ENCODE peak calls at places on chromosomes 5 and 9, in ten cellular contexts. X is cardiac muscle cell, Y is cardiac fibroblast, T is heart right ventricle, B is left ventricle myocardium inferior, W is choroid plexus epithelial cell, H is type B pancreatic cell, N is dorsolateral prefrontal cortex, E is progenitor cell of endocrine pancreas, R is nephron progenitor cell. U is an unnamed sample.

GRCh38 chr5:91118802-91119201 is 264.3 kb downstream of the ARRDC3 start:
- DNase-seq in E (no peak), W (no peak), H (no peak), B (no peak), T (no peak), Y (no peak), R (no peak), X (peak), N (no peak), U (no peak)

GRCh38 chr9:36560813-36561212 is 11.9 kb upstream of the MELK start:
- DNase-seq in T (no peak), R (no peak), N (no peak), X (peak), Y (peak), B (no peak), W (peak), H (no peak), E (no peak), U (no peak)

GRCh38 chr5:7094626-7095025 is 301.3 kb upstream of the ADCY2 start:
- DNase-seq in W (no peak), N (no peak), E (peak), H (no peak), B (no peak), X (no peak), R (peak), Y (no peak), T (no peak), U (peak)

GRCh38 chr9:132365986-132366385 is 11.2 kb upstream of the SETX start:
- DNase-seq in T (no peak), B (no peak), E (no peak), X (no peak), R (no peak), W (no peak), H (no peak), N (no peak), Y (no peak), U (no peak)

GRCh38 chr9:116365056-116365471 is 211.5 kb downstream of the PAPPA start:
- DNase-seq in R (no peak), B (peak), E (no peak), X (peak), W (peak), H (no peak), T (peak), Y (peak), N (peak), U (no peak)

GRCh38 chr9:12730198-12730597 is 37.0 kb downstream of the TYRP1 start:
- DNase-seq in T (no peak), W (no peak), H (no peak), R (no peak), B (no peak), N (no peak), E (no peak), Y (no peak), X (no peak), U (no peak)

GRCh38 chr5:39541920-39542319 is 117.1 kb upstream of the DAB2 start:
- DNase-seq in N (no peak), H (no peak), W (no peak), T (no peak), R (no peak), X (no peak), E (no peak), Y (no peak), B (no peak), U (no peak)

GRCh38 chr9:91071185-91071990 is 269.8 kb downstream of the SYK start:
- DNase-seq in T (no peak), N (no peak), Y (peak), W (peak), H (no peak), X (peak), E (no peak), R (no peak), B (no peak), U (no peak)

GRCh38 chr5:4662845-4663244 is 477.3 kb upstream of the ADAMTS16 start:
- DNase-seq in T (no peak), X (no peak), W (no peak), N (no peak), B (no peak), E (no peak), R (no peak), H (no peak), Y (no peak), U (no peak)

GRCh38 chr5:135218486-135218755 is 180.6 kb downstream of the MACROH2A1 start:
- DNase-seq in T (no peak), R (no peak), N (no peak), B (no peak), Y (no peak), E (no peak), X (no peak), W (no peak), H (peak), U (no peak)

GRCh38 chr5:135079282-135079681 is 45.3 kb upstream of the PITX1 start:
- DNase-seq in H (no peak), E (no peak), R (no peak), B (no peak), T (no peak), Y (no peak), W (no peak), X (no peak), N (no peak), U (no peak)

GRCh38 chr5:119274767-119275130 is 81.1 kb upstream of the TNFAIP8 start:
- DNase-seq in N (no peak), R (no peak), Y (peak), W (peak), B (no peak), T (no peak), E (no peak), X (peak), H (no peak), U (no peak)

GRCh38 chr9:137136261-137136925 is 2.6 kb upstream of the GRIN1 start:
- DNase-seq in E (no peak), B (no peak), R (no peak), N (no peak), H (no peak), Y (no peak), W (no peak), T (no peak), X (no peak), U (no peak)

GRCh38 chr5:142386151-142387021 is 61.6 kb upstream of the SPRY4 start:
- DNase-seq in T (no peak), B (no peak), Y (no peak), W (no peak), H (no peak), N (no peak), R (no peak), E (no peak), X (no peak), U (no peak)

GRCh38 chr9:16885896-16886295 is 15.4 kb upstream of the BNC2 start:
- DNase-seq in H (no peak), R (no peak), W (no peak), B (no peak), X (no peak), T (no peak), Y (no peak), N (no peak), E (no peak), U (no peak)

GRCh38 chr9:79489241-79490000 is 82.3 kb upstream of the TLE4 start:
- DNase-seq in B (no peak), T (no peak), E (no peak), X (peak), N (peak), W (peak), H (no peak), R (no peak), Y (peak), U (no peak)

GRCh38 chr9:135702002-135702721 is at the start of gene KCNT1:
- DNase-seq in B (peak), Y (peak), W (peak), R (peak), N (peak), T (peak), X (peak), E (peak), H (peak), U (peak)

GRCh38 chr5:159773062-159773924 is 143.0 kb upstream of the ADRA1B start:
- DNase-seq in W (peak), X (peak), R (peak), N (peak), Y (peak), E (peak), T (peak), H (no peak), B (peak), U (peak)

GRCh38 chr5:117039035-117039434 is 464.4 kb upstream of the SEMA6A start:
- DNase-seq in B (no peak), H (no peak), E (no peak), W (no peak), T (no peak), R (no peak), Y (no peak), X (no peak), N (no peak), U (no peak)

GRCh38 chr9:91223000-91223399 is 138.7 kb downstream of the AUH start:
- DNase-seq in T (no peak), E (no peak), W (no peak), X (no peak), B (no peak), Y (no peak), H (no peak), R (no peak), N (no peak), U (no peak)

GRCh38 chr9:16333697-16334096 is 536.8 kb downstream of the BNC2 start:
- DNase-seq in E (no peak), R (no peak), T (no peak), W (no peak), B (no peak), N (peak), X (no peak), H (no peak), Y (peak), U (no peak)

GRCh38 chr5:134041570-134042411 is 37.0 kb upstream of the VDAC1 start:
- DNase-seq in Y (no peak), E (no peak), N (no peak), H (no peak), R (no peak), W (peak), B (no peak), T (no peak), X (no peak), U (no peak)

GRCh38 chr9:127424669-127424986 is 446 bp downstream of the ZNF79 start:
- DNase-seq in X (no peak), R (no peak), B (no peak), H (no peak), Y (no peak), W (peak), N (peak), T (no peak), E (no peak), U (no peak)

GRCh38 chr5:169374761-169375160 is 73.8 kb upstream of the SLIT3 start:
- DNase-seq in H (no peak), Y (no peak), E (no peak), N (no peak), R (no peak), B (no peak), T (no peak), W (peak), X (no peak), U (no peak)

GRCh38 chr9:87343816-87344438 is 153.7 kb upstream of the DAPK1 start:
- DNase-seq in X (no peak), R (no peak), E (no peak), N (no peak), W (peak), T (no peak), H (no peak), B (no peak), Y (peak), U (no peak)

GRCh38 chr9:126154869-126155268 is 171.8 kb upstream of the MVB12B start:
- DNase-seq in R (no peak), Y (no peak), N (no peak), X (no peak), B (no peak), H (no peak), T (no peak), W (no peak), E (no peak), U (no peak)

GRCh38 chr9:73104342-73104741 is 47.3 kb upstream of the ANXA1 start:
- DNase-seq in X (no peak), B (no peak), R (no peak), W (no peak), T (no peak), H (no peak), N (no peak), Y (no peak), E (no peak), U (no peak)

GRCh38 chr5:53453898-53454837 is 26.3 kb upstream of the FST start:
- DNase-seq in X (no peak), W (no peak), T (no peak), N (no peak), H (no peak), R (no peak), B (no peak), Y (no peak), E (no peak), U (no peak)

GRCh38 chr5:77761606-77762005 is 14.5 kb downstream of the TBCA start:
- DNase-seq in Y (no peak), H (no peak), R (no peak), E (no peak), N (no peak), T (no peak), B (no peak), W (no peak), X (no peak), U (no peak)
- TF ChIP-seq CTCF in Y (no peak), H (no peak), R (no peak), E (no peak), N (no peak), T (no peak), B (no peak), W (no peak), X (no peak), U (no peak)

DNA sequence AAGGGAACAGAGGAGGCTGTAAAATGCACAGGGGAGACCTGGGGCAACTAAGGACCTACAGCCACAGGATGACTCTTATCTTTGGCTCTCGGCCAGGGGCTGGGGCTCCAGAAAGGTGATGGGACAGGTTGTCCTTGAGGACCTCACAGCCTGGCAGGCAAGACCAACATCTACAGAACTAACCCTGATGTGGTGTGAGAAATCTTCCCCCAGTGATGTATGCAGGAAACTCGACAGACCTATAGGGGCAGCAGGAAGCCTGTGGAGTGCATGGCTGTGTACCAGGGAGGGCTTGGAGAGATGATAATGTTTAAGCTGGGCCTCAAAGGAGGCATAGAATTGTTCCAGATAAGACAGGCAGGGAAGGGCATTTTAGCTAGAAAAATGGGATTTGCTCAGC is 68.4 kb upstream of the SLC25A51 start:
- DNase-seq in X (peak), E (no peak), B (no peak), N (no peak), T (no peak), Y (peak), H (no peak), R (no peak), W (peak), U (no peak)
- TF ChIP-seq CTCF in X (peak), E (peak), B (no peak), N (no peak), T (no peak), Y (peak), H (peak), R (peak), W (peak), U (peak)

GRCh38 chr5:132898094-132898493 is 24.6 kb downstream of the LEAP2 start:
- DNase-seq in N (no peak), E (no peak), H (no peak), R (no peak), X (no peak), Y (no peak), T (no peak), W (no peak), B (no peak), U (no peak)

GRCh38 chr5:132905938-132906337 is 32.5 kb downstream of the LEAP2 start:
- DNase-seq in W (peak), T (no peak), H (no peak), X (peak), R (no peak), N (no peak), B (no peak), Y (peak), E (no peak), U (no peak)

GRCh38 chr5:132896685-132897084 is 23.2 kb downstream of the LEAP2 start:
- DNase-seq in N (no peak), H (no peak), E (no peak), Y (no peak), B (no peak), W (no peak), X (no peak), R (no peak), T (no peak), U (no peak)

GRCh38 chr5:132901036-132901435 is 27.6 kb downstream of the LEAP2 start:
- DNase-seq in H (no peak), T (no peak), Y (no peak), E (no peak), W (no peak), X (no peak), B (no peak), R (no peak), N (no peak), U (no peak)

DNA sequence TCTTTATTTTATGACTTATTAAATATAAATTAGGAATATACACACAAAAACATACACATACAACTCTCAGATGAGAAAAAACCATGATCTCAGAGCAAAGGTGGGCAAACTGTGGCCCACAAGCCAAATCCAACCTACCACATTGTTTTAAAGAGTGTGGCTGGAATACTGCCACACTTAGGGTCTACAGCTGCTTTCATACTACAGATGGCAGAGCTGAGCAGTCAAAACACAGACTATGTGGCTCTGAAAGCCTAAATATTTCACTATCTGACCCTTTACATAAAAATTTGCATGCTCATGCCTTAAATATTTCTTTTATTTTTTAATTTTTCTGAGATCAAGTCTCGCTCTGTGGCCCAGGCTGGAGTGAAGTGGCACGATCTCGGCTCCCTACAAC is 28.3 kb downstream of the LEAP2 start:
- DNase-seq in E (no peak), N (no peak), X (peak), T (no peak), B (no peak), W (peak), Y (no peak), R (no peak), H (no peak), U (no peak)
- TF ChIP-seq CTCF in E (peak), N (no peak), X (no peak), T (no peak), B (no peak), W (peak), Y (no peak), R (no peak), H (no peak), U (no peak)

GRCh38 chr9:121304707-121305106 is 36.7 kb downstream of the GSN start:
- DNase-seq in T (no peak), Y (no peak), B (no peak), X (no peak), R (no peak), N (no peak), E (no peak), W (no peak), H (no peak), U (no peak)

GRCh38 chr9:121301881-121302286 is 33.9 kb downstream of the GSN start:
- DNase-seq in B (no peak), W (no peak), T (no peak), N (no peak), X (no peak), H (no peak), E (no peak), R (no peak), Y (no peak), U (no peak)

GRCh38 chr9:121302341-121302740 is 34.4 kb downstream of the GSN start:
- DNase-seq in R (no peak), B (no peak), N (no peak), H (no peak), W (no peak), Y (no peak), X (no peak), E (no peak), T (no peak), U (no peak)

GRCh38 chr9:121303456-121304451 is 35.8 kb downstream of the GSN start:
- DNase-seq in Y (no peak), H (no peak), X (no peak), N (no peak), R (no peak), E (no peak), W (no peak), B (no peak), T (no peak), U (no peak)

GRCh38 chr9:121302786-121303185 is 34.8 kb downstream of the GSN start:
- DNase-seq in X (no peak), E (no peak), B (no peak), W (no peak), H (no peak), R (no peak), Y (no peak), N (no peak), T (no peak), U (no peak)
- TF ChIP-seq CTCF in X (no peak), E (no peak), B (no peak), W (no peak), H (no peak), R (no peak), Y (no peak), N (no peak), T (no peak), U (no peak)

DNA sequence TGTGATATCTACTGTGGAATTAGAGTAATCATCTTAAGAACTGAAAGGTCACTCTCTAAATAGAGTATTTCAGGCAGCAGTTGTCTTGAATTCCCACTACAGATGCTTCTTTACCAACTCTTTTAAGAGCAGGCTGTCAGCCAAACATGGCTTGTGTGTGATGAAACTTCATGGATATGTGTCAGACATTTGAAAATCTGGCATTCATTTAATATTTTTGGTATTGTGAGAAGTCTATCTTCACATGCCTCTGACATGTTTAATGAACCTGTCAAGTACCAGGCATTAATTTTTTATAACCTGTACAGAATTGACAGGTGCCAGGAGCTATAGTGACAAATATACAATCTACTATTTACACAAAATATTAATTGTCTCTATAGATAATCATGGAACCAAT is 318.6 kb downstream of the CDH9 start:
- DNase-seq in B (no peak), Y (no peak), T (no peak), X (no peak), H (no peak), R (no peak), W (no peak), E (no peak), N (no peak), U (no peak)
- TF ChIP-seq CTCF in B (no peak), Y (no peak), T (no peak), X (no peak), H (no peak), R (no peak), W (no peak), E (no peak), N (no peak), U (no peak)

GRCh38 chr9:123073441-123073840 is 40.0 kb downstream of the GPR21 start:
- DNase-seq in X (no peak), H (no peak), T (no peak), N (no peak), W (no peak), B (no peak), Y (no peak), R (no peak), E (no peak), U (no peak)
- TF ChIP-seq CTCF in X (no peak), H (no peak), T (no peak), N (no peak), W (no peak), B (no peak), Y (no peak), R (no peak), E (no peak), U (no peak)

GRCh38 chr9:78150983-78151356 is 84.9 kb upstream of the CEP78 start:
- DNase-seq in N (no peak), Y (no peak), X (no peak), H (no peak), B (no peak), R (no peak), W (no peak), E (no peak), T (no peak), U (no peak)
- TF ChIP-seq CTCF in N (no peak), Y (no peak), X (no peak), H (no peak), B (no peak), R (no peak), W (no peak), E (no peak), T (no peak), U (no peak)

U was measured in neural crest cell.